ENCODE peak calls at places on chromosomes 1 and 21, in four cellular contexts. One of them, this sample, is unnamed.

GRCh38 chr1:170664283-170664827 is 424 bp downstream of the PRRX1 start:
- DNase-seq in GM20000: peak
- DNase-seq in NCI-H2029: no peak
- DNase-seq in amniotic stem cell: no peak
- DNase-seq in this sample: no peak

GRCh38 chr1:199857103-199857502 is 170.4 kb upstream of the NR5A2 start:
- DNase-seq in GM20000: no peak
- DNase-seq in NCI-H2029: no peak
- DNase-seq in amniotic stem cell: no peak
- DNase-seq in this sample: no peak

GRCh38 chr1:199404976-199405375 is 622.5 kb upstream of the NR5A2 start:
- DNase-seq in GM20000: no peak
- DNase-seq in NCI-H2029: no peak
- DNase-seq in amniotic stem cell: no peak
- DNase-seq in this sample: no peak

GRCh38 chr1:53359225-53359933 is 31.5 kb upstream of the LRP8 start:
- DNase-seq in GM20000: no peak
- DNase-seq in NCI-H2029: no peak
- DNase-seq in amniotic stem cell: no peak
- DNase-seq in this sample: no peak

GRCh38 chr1:155983191-155984023 is 5.1 kb upstream of the ARHGEF2 start:
- DNase-seq in GM20000: no peak
- DNase-seq in NCI-H2029: peak
- DNase-seq in amniotic stem cell: peak
- DNase-seq in this sample: peak

GRCh38 chr1:36162680-36163079 is 6.7 kb downstream of the MAP7D1 start:
- DNase-seq in GM20000: no peak
- DNase-seq in NCI-H2029: no peak
- DNase-seq in amniotic stem cell: no peak
- DNase-seq in this sample: no peak

GRCh38 chr1:245322673-245323072 is 167.9 kb downstream of the KIF26B start:
- DNase-seq in GM20000: no peak
- DNase-seq in NCI-H2029: no peak
- DNase-seq in amniotic stem cell: no peak
- DNase-seq in this sample: no peak

GRCh38 chr1:111489604-111490003 is 13.8 kb downstream of the ADORA3 start:
- DNase-seq in GM20000: no peak
- DNase-seq in NCI-H2029: no peak
- DNase-seq in amniotic stem cell: no peak
- DNase-seq in this sample: no peak

GRCh38 chr1:44267438-44267837 is 54.2 kb downstream of the DMAP1 start:
- DNase-seq in GM20000: no peak
- DNase-seq in NCI-H2029: no peak
- DNase-seq in amniotic stem cell: no peak
- DNase-seq in this sample: no peak

GRCh38 chr21:29825936-29826335 is 113.9 kb downstream of the GRIK1 start:
- DNase-seq in GM20000: no peak
- DNase-seq in NCI-H2029: no peak
- DNase-seq in amniotic stem cell: no peak
- DNase-seq in this sample: no peak

GRCh38 chr21:37461494-37461893 is 94.9 kb downstream of the DYRK1A start:
- DNase-seq in GM20000: peak
- DNase-seq in NCI-H2029: no peak
- DNase-seq in amniotic stem cell: no peak
- DNase-seq in this sample: no peak

GRCh38 chr1:53255031-53255430 is 16.7 kb upstream of the MAGOH start:
- DNase-seq in GM20000: no peak
- DNase-seq in NCI-H2029: no peak
- DNase-seq in amniotic stem cell: no peak
- DNase-seq in this sample: no peak

GRCh38 chr1:12372761-12373160 is 142.9 kb downstream of the VPS13D start:
- DNase-seq in GM20000: no peak
- DNase-seq in NCI-H2029: no peak
- DNase-seq in amniotic stem cell: no peak
- DNase-seq in this sample: peak

GRCh38 chr1:226512076-226512728 is 36.4 kb upstream of the STUM start:
- DNase-seq in GM20000: no peak
- DNase-seq in NCI-H2029: no peak
- DNase-seq in amniotic stem cell: no peak
- DNase-seq in this sample: no peak

GRCh38 chr1:156122086-156122485 is 7.6 kb downstream of the LMNA start:
- DNase-seq in GM20000: no peak
- DNase-seq in NCI-H2029: no peak
- DNase-seq in amniotic stem cell: no peak
- DNase-seq in this sample: no peak

GRCh38 chr1:226862900-226863299 is 7.5 kb upstream of the PSEN2 start:
- DNase-seq in GM20000: no peak
- DNase-seq in NCI-H2029: no peak
- DNase-seq in amniotic stem cell: no peak
- DNase-seq in this sample: no peak

GRCh38 chr21:45634511-45635183 is 8.9 kb upstream of the PCBP3 start:
- DNase-seq in GM20000: no peak
- DNase-seq in NCI-H2029: no peak
- DNase-seq in amniotic stem cell: no peak
- DNase-seq in this sample: no peak

GRCh38 chr1:29703596-29703995 is 467.3 kb downstream of the PTPRU start:
- DNase-seq in GM20000: peak
- DNase-seq in NCI-H2029: peak
- DNase-seq in amniotic stem cell: no peak
- DNase-seq in this sample: peak

GRCh38 chr21:42559326-42559725 is 45.7 kb downstream of the SLC37A1 start:
- DNase-seq in GM20000: no peak
- DNase-seq in NCI-H2029: no peak
- DNase-seq in amniotic stem cell: no peak
- DNase-seq in this sample: no peak

GRCh38 chr1:36824390-36824861 is 209.9 kb downstream of the GRIK3 start:
- DNase-seq in GM20000: no peak
- DNase-seq in NCI-H2029: no peak
- DNase-seq in amniotic stem cell: no peak
- DNase-seq in this sample: no peak

GRCh38 chr1:206803221-206803730 is 31.0 kb upstream of the IL10 start:
- DNase-seq in GM20000: peak
- DNase-seq in NCI-H2029: no peak
- DNase-seq in amniotic stem cell: no peak
- DNase-seq in this sample: no peak

This sample was measured in dermis microvascular lymphatic vessel endothelial cell.